ENCODE peak calls at places on chromosomes 4 and X, in nine cellular contexts. N is lower lobe of right lung, G is HCEC 1CT, K is left kidney, T is stomach, F is SJSA1, U is thyroid gland, V is HEK293T, C is Ammon's horn. J is an unnamed sample.

GRCh38 chrX:69505772-69506616 is 1.9 kb downstream of the NALF2 start:
- DNase-seq in N (no peak), G (no peak), K (peak), T (no peak), F (no peak), U (no peak), V (no peak), C (no peak), J (no peak)

GRCh38 chr4:56907489-56908205 is at the start of gene REST:
- DNase-seq in N (peak), G (peak), K (peak), T (peak), F (peak), U (peak), V (peak), C (peak), J (peak)

GRCh38 chr4:151409470-151410313 is 716 bp downstream of the FHIP1A start:
- DNase-seq in N (peak), G (no peak), K (peak), T (peak), F (no peak), U (peak), V (peak), C (no peak), J (peak)

GRCh38 chr4:141636771-141637460 is 533 bp downstream of the IL15 start:
- DNase-seq in N (peak), G (peak), K (peak), T (peak), F (peak), U (peak), V (peak), C (peak), J (peak)

GRCh38 chr4:5051692-5052423 is 578 bp downstream of the STK32B start:
- DNase-seq in N (peak), G (no peak), K (peak), T (peak), F (no peak), U (peak), V (no peak), C (no peak), J (no peak)

GRCh38 chr4:81715335-81715734 is 243.6 kb upstream of the RASGEF1B start:
- DNase-seq in N (no peak), G (no peak), K (peak), T (no peak), F (no peak), U (no peak), V (no peak), C (no peak), J (no peak)

GRCh38 chr4:127622923-127623754 is 9.6 kb upstream of the INTU start:
- DNase-seq in N (peak), G (peak), K (peak), T (no peak), F (no peak), U (peak), V (peak), C (peak), J (no peak)

GRCh38 chrX:37824491-37825224 is 22.7 kb downstream of the DYNLT3 start:
- DNase-seq in N (no peak), G (no peak), K (peak), T (no peak), F (no peak), U (no peak), V (no peak), C (no peak), J (no peak)

GRCh38 chrX:19846995-19847790 is 40.2 kb downstream of the SH3KBP1 start:
- DNase-seq in N (no peak), G (peak), K (peak), T (no peak), F (peak), U (peak), V (no peak), C (no peak), J (peak)

GRCh38 chrX:53018627-53019026 is 30.0 kb upstream of the GPR173 start:
- DNase-seq in N (no peak), G (no peak), K (no peak), T (no peak), F (no peak), U (no peak), V (no peak), C (no peak), J (no peak)

GRCh38 chrX:119622356-119623232 is 16.4 kb upstream of the NKRF start:
- DNase-seq in N (no peak), G (peak), K (peak), T (peak), F (no peak), U (no peak), V (no peak), C (no peak), J (peak)

GRCh38 chrX:78123190-78123589 is 16.3 kb downstream of the TAF9B start:
- DNase-seq in N (no peak), G (peak), K (no peak), T (no peak), F (no peak), U (no peak), V (no peak), C (no peak), J (peak)

GRCh38 chr4:68873218-68873502 is 57.4 kb downstream of the UGT2B10 start:
- DNase-seq in N (no peak), G (no peak), K (no peak), T (no peak), F (no peak), U (no peak), V (no peak), C (no peak), J (no peak)

GRCh38 chr4:7638984-7639789 is 204.5 kb upstream of the PSAPL1 start:
- DNase-seq in N (no peak), G (no peak), K (no peak), T (no peak), F (no peak), U (no peak), V (no peak), C (no peak), J (no peak)

GRCh38 chr4:174278467-174278866 is 5.0 kb downstream of the FBXO8 start:
- DNase-seq in N (no peak), G (no peak), K (no peak), T (no peak), F (no peak), U (no peak), V (no peak), C (no peak), J (no peak)

GRCh38 chr4:71230258-71230594 is 108.6 kb upstream of the SLC4A4 start:
- DNase-seq in N (no peak), G (peak), K (no peak), T (peak), F (no peak), U (peak), V (no peak), C (no peak), J (no peak)

GRCh38 chrX:80747832-80748231 is 61.8 kb downstream of the BRWD3 start:
- DNase-seq in N (no peak), G (peak), K (no peak), T (no peak), F (no peak), U (no peak), V (no peak), C (no peak), J (peak)

GRCh38 chr4:150173854-150174398 is 95.7 kb downstream of the DCLK2 start:
- DNase-seq in N (no peak), G (no peak), K (peak), T (no peak), F (no peak), U (no peak), V (no peak), C (peak), J (peak)

GRCh38 chr4:26074672-26075071 is 160.7 kb downstream of the SMIM20 start:
- DNase-seq in N (peak), G (no peak), K (peak), T (no peak), F (no peak), U (no peak), V (no peak), C (peak), J (no peak)

GRCh38 chr4:113411496-113411938 is 350.0 kb downstream of the CAMK2D start:
- DNase-seq in N (no peak), G (peak), K (no peak), T (no peak), F (no peak), U (no peak), V (no peak), C (no peak), J (peak)

GRCh38 chrX:110992611-110993010 is 103.4 kb upstream of the PAK3 start:
- DNase-seq in N (no peak), G (no peak), K (peak), T (peak), F (no peak), U (peak), V (peak), C (no peak), J (peak)

GRCh38 chrX:20378291-20378920 is 111.7 kb upstream of the RPS6KA3 start:
- DNase-seq in N (no peak), G (peak), K (no peak), T (no peak), F (no peak), U (no peak), V (no peak), C (no peak), J (peak)

GRCh38 chr4:175435437-175435836 is 376.6 kb downstream of the GPM6A start:
- DNase-seq in N (no peak), G (peak), K (peak), T (no peak), F (no peak), U (no peak), V (no peak), C (no peak), J (no peak)